ENCODE peak calls at places on chromosomes 3 and 15, in nine cellular contexts. S, F, D, C, W, P, A, R and X are unnamed samples.

GRCh38 chr3:72011495-72011894 is 226.5 kb upstream of the PROK2 start:
- DNase-seq in S (no peak), W (no peak), A (no peak), R (no peak), D (no peak), F (no peak), C (no peak), P (no peak), X (no peak)

GRCh38 chr15:100671858-100672543 is 69.6 kb downstream of the ASB7 start:
- DNase-seq in P (no peak), S (peak), C (no peak), D (peak), R (no peak), F (no peak), A (no peak), W (no peak), X (no peak)

GRCh38 chr15:65054333-65055200 is 9.4 kb downstream of the SLC51B start:
- DNase-seq in D (peak), A (peak), C (peak), R (peak), W (peak), P (peak), F (peak), S (peak), X (peak)

GRCh38 chr3:110164632-110165240 is 827.4 kb upstream of the DPPA4 start:
- DNase-seq in D (no peak), C (no peak), F (no peak), P (no peak), W (no peak), R (no peak), S (no peak), A (no peak), X (no peak)

GRCh38 chr3:38004415-38005075 is 14.0 kb downstream of the VILL start:
- DNase-seq in R (peak), S (peak), A (peak), F (no peak), D (peak), C (peak), P (peak), W (peak), X (peak)

GRCh38 chr3:72127843-72128242 is 342.9 kb upstream of the PROK2 start:
- DNase-seq in F (no peak), W (no peak), P (no peak), D (peak), S (peak), C (no peak), A (no peak), R (no peak), X (no peak)

GRCh38 chr3:134600166-134600670 is 50.6 kb downstream of the KY start:
- DNase-seq in S (peak), P (no peak), R (no peak), F (no peak), A (no peak), W (no peak), D (peak), C (no peak), X (no peak)

GRCh38 chr3:115512565-115513410 is 110.5 kb upstream of the GAP43 start:
- DNase-seq in P (no peak), S (peak), F (peak), R (peak), W (no peak), C (no peak), D (peak), A (peak), X (peak)

GRCh38 chr15:99253381-99254090 is 2.3 kb downstream of the LRRC28 start:
- DNase-seq in R (no peak), P (no peak), A (no peak), F (no peak), D (peak), S (peak), W (no peak), C (no peak), X (no peak)

GRCh38 chr3:44894485-44894884 is 20.1 kb downstream of the TGM4 start:
- DNase-seq in D (peak), S (no peak), C (no peak), F (no peak), R (no peak), W (no peak), A (no peak), P (no peak), X (no peak)

GRCh38 chr15:96410175-96411055 is 79.9 kb downstream of the NR2F2 start:
- DNase-seq in R (no peak), F (no peak), A (no peak), P (no peak), D (no peak), W (no peak), C (no peak), S (peak), X (no peak)

GRCh38 chr3:194294888-194295214 is 56.3 kb downstream of the CPN2 start:
- DNase-seq in D (no peak), F (no peak), P (no peak), S (no peak), W (no peak), R (no peak), C (no peak), A (no peak), X (no peak)

GRCh38 chr3:124832782-124833709 is 54.1 kb downstream of the ITGB5 start:
- DNase-seq in W (no peak), D (peak), F (no peak), R (no peak), P (no peak), S (peak), A (no peak), C (no peak), X (no peak)

GRCh38 chr3:123688241-123688747 is 103.4 kb upstream of the HACD2 start:
- DNase-seq in D (peak), W (no peak), P (no peak), S (peak), C (no peak), R (no peak), A (no peak), F (no peak), X (no peak)

GRCh38 chr3:176939022-176939817 is 258.1 kb downstream of the TBL1XR1 start:
- DNase-seq in F (no peak), S (peak), D (peak), P (no peak), A (no peak), R (peak), W (peak), C (peak), X (peak)

GRCh38 chr15:74884428-74885223 is 5.2 kb upstream of the MPI start:
- DNase-seq in S (no peak), A (no peak), W (no peak), D (no peak), P (no peak), R (no peak), C (no peak), F (no peak), X (no peak)

GRCh38 chr3:14405120-14405885 is 2.9 kb downstream of the SLC6A6 start:
- DNase-seq in S (no peak), W (no peak), F (no peak), A (no peak), D (no peak), R (no peak), C (no peak), P (no peak), X (no peak)

GRCh38 chr3:193805448-193805847 is 212.4 kb downstream of the OPA1 start:
- DNase-seq in C (no peak), F (no peak), D (peak), R (no peak), S (peak), A (no peak), P (no peak), W (peak), X (peak)

GRCh38 chr3:157073810-157074209 is 86.1 kb downstream of the CCNL1 start:
- DNase-seq in W (no peak), A (no peak), D (peak), F (no peak), P (no peak), R (no peak), S (peak), C (no peak), X (no peak)

GRCh38 chr3:135966875-135967274 is 1.3 kb downstream of the PPP2R3A start:
- DNase-seq in P (no peak), W (no peak), D (no peak), R (no peak), S (no peak), F (no peak), A (no peak), C (no peak), X (no peak)

GRCh38 chr3:50602675-50603191 is 8.8 kb downstream of the CISH start:
- DNase-seq in A (no peak), D (no peak), W (no peak), R (no peak), S (no peak), F (no peak), C (no peak), P (no peak), X (peak)

GRCh38 chr15:99452728-99453643 is 112.8 kb upstream of the MEF2A start:
- DNase-seq in F (peak), D (no peak), C (no peak), P (no peak), R (no peak), W (peak), S (peak), A (peak), X (peak)

GRCh38 chr3:128457918-128458317 is 8.8 kb downstream of the DNAJB8 start:
- DNase-seq in S (no peak), P (no peak), R (no peak), A (no peak), C (no peak), F (no peak), D (no peak), W (no peak), X (no peak)

GRCh38 chr3:163562625-163563024 is 1515.7 kb downstream of the SI start:
- DNase-seq in P (no peak), W (no peak), A (no peak), C (no peak), S (no peak), F (no peak), R (no peak), D (no peak), X (no peak)

GRCh38 chr15:59294961-59295741 is 77.5 kb downstream of the MYO1E start:
- DNase-seq in F (no peak), A (no peak), P (no peak), S (peak), R (no peak), W (peak), D (peak), C (no peak), X (no peak)

GRCh38 chr3:190130037-190130436 is 9.3 kb upstream of the P3H2 start:
- DNase-seq in S (no peak), C (no peak), A (no peak), W (no peak), R (no peak), P (no peak), D (no peak), F (no peak), X (no peak)

GRCh38 chr3:179323197-179323901 is 518 bp downstream of the ZNF639 start:
- DNase-seq in F (peak), C (peak), W (peak), D (peak), R (peak), P (peak), A (peak), S (peak), X (peak)

GRCh38 chr15:67177750-67178149 is 76.7 kb downstream of the AAGAB start:
- DNase-seq in D (peak), S (peak), R (no peak), C (no peak), P (no peak), A (no peak), F (no peak), W (no peak), X (no peak)

GRCh38 chr15:98906712-98907083 is 100.9 kb downstream of the PGPEP1L start:
- DNase-seq in A (no peak), R (no peak), S (no peak), W (peak), P (no peak), D (peak), F (no peak), C (no peak), X (peak)

GRCh38 chr3:116140100-116140689 is 305.1 kb downstream of the LSAMP start:
- DNase-seq in P (no peak), W (no peak), D (no peak), S (peak), A (no peak), C (no peak), R (no peak), F (no peak), X (no peak)

GRCh38 chr15:88661766-88662556 is 23.1 kb downstream of the ISG20 start:
- DNase-seq in R (no peak), C (no peak), D (no peak), A (no peak), S (peak), P (no peak), W (no peak), F (no peak), X (no peak)

GRCh38 chr3:102124301-102125158 is 275.2 kb downstream of the NFKBIZ start:
- DNase-seq in A (no peak), W (no peak), R (no peak), F (no peak), P (no peak), D (no peak), C (no peak), S (peak), X (no peak)

GRCh38 chr3:107664614-107665013 is 141.9 kb downstream of the BBX start:
- DNase-seq in C (no peak), S (no peak), F (no peak), W (no peak), A (no peak), R (no peak), D (no peak), P (no peak), X (no peak)